ENCODE peak calls at places on chromosomes 3 and 15, in four cellular contexts. N is heart right ventricle, G is left lung, Y is right atrium auricular region. R is an unnamed sample. For H3K4me1, the result is how much of the 10 kb centered on the place peaks cover.

GRCh38 chr3:34646911-34647465 is 848.6 kb downstream of the PDCD6IP start:
- DNase-seq in N (no peak), G (no peak), Y (no peak), R (no peak)

GRCh38 chr3:10619989-10620832 is 114.8 kb upstream of the ATP2B2 start:
- DNase-seq in N (no peak), G (no peak), Y (no peak), R (no peak)

GRCh38 chr15:69610264-69610663 is 157.6 kb downstream of the RPLP1 start:
- DNase-seq in N (no peak), G (no peak), Y (no peak), R (no peak)

GRCh38 chr3:182212479-182213076 is 500.9 kb downstream of the SOX2 start:
- DNase-seq in N (no peak), G (no peak), Y (no peak), R (peak)

GRCh38 chr15:31325432-31325975 is 1.1 kb upstream of the KLF13 start:
- DNase-seq in N (peak), G (peak), Y (peak), R (peak)

GRCh38 chr3:58101499-58102370 is 93.5 kb downstream of the FLNB start:
- DNase-seq in N (no peak), G (no peak), Y (no peak), R (no peak)

GRCh38 chr3:157066335-157067071 is 93.4 kb downstream of the CCNL1 start:
- DNase-seq in N (no peak), G (no peak), Y (no peak), R (no peak)

GRCh38 chr15:60795889-60796288 is 316.9 kb upstream of the ICE2 start:
- DNase-seq in N (no peak), G (no peak), Y (no peak), R (no peak)

GRCh38 chr3:45848392-45848791 is 6.5 kb upstream of the LZTFL1 start:
- DNase-seq in N (no peak), G (no peak), Y (no peak), R (no peak)

GRCh38 chr15:29887719-29888118 is 65.5 kb upstream of the TJP1 start:
- DNase-seq in N (no peak), G (no peak), Y (no peak), R (no peak)

GRCh38 chr3:42749753-42750231 is 23.3 kb downstream of the CCDC13 start:
- DNase-seq in N (no peak), G (no peak), Y (no peak), R (no peak)

GRCh38 chr3:12638105-12638504 is 25.8 kb downstream of the RAF1 start:
- DNase-seq in N (no peak), G (no peak), Y (no peak), R (no peak)

GRCh38 chr3:96814581-96815567 is at the start of gene EPHA6:
- DNase-seq in N (no peak), G (peak), Y (no peak), R (peak)

GRCh38 chr15:86231864-86232801 is 152.5 kb downstream of the AGBL1 start:
- DNase-seq in N (no peak), G (no peak), Y (no peak), R (no peak)
- H3K4me3 ChIP-seq in N (no peak), G (no peak), Y (no peak), R (no peak)

GRCh38 chr15:62844564-62845235 is 197.8 kb upstream of the TPM1 start:
- DNase-seq in N (no peak), G (no peak), Y (no peak), R (no peak)

GRCh38 chr15:62845239-62846126 is 197.1 kb upstream of the TPM1 start:
- DNase-seq in N (no peak), G (no peak), Y (no peak), R (peak)

GRCh38 chr15:62846805-62847481 is 195.6 kb upstream of the TPM1 start:
- DNase-seq in N (no peak), G (no peak), Y (no peak), R (no peak)

GRCh38 chr15:62847900-62848489 is 194.6 kb upstream of the TPM1 start:
- DNase-seq in N (peak), G (no peak), Y (peak), R (peak)

DNA sequence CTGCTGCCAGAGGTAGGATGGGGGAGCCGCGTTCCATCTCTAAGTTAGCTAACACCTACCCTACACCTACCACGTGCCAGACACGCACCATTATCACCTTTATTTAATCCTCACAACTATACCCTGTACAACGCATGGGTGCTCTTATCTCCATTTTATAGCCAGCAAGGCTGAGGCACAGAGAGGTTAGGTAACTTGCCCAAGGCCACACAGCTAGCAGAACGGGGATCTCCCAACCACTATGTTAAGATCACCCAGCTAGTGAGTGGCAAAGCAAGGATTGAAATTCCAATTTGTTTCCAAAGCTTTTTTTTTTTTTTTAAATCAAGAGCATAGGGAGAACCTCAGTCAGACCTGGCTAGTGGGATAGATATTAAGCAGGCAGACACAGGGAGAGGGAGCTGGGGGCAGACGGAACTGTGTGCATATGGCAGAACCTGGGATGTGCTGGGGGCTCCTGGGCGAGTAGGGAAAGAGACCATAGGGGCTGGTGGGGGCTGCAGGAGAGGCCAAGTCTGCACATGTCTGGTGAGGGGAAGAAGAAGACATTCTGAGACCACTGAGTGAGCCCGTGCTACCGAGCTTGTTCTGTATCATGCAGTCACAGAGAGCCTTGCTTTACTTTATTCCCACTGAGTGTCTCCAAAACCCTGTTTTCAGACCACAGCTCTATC is 196.3 kb upstream of the TPM1 start:
- DNase-seq in N (no peak), G (no peak), Y (no peak), R (no peak)
- H3K4me1 ChIP-seq in N (under half), G (under half), Y (half or more), R (half or more)

DNA sequence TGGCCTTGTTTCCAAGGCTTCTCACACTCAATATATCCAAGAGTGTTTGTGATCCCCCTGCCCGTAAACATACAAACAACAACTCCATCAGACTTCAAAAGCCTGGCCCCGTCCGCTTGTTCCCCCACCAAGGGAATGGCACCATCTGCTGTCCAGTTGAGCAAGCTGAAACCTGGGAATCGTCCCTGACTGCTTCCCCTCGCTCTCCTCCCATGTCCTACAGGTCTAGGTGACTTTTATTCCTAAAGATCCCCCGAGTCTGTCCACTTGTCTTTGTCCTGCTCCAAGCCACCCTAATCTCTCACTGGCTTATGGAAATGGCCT is 27.9 kb upstream of the FAM174B start:
- DNase-seq in N (peak), G (no peak), Y (no peak), R (peak)
- TF ChIP-seq CTCF in N (peak), G (peak), Y (peak), R (peak)

GRCh38 chr3:78048698-78049097 is 1008.8 kb downstream of the ROBO2 start:
- DNase-seq in N (no peak), G (no peak), Y (no peak), R (no peak)
- H3K4me3 ChIP-seq in N (no peak), G (no peak), Y (no peak), R (no peak)

R was measured in Caco-2.